ENCODE peak calls at places on chromosomes 6 and 20, in seven cellular contexts. One of them, this sample, is unnamed.

GRCh38 chr6:122753688-122754056 is 25.8 kb upstream of the FABP7 start:
- DNase-seq in renal cortical epithelial cell: no peak
- DNase-seq in HFF-Myc: no peak
- DNase-seq in globus pallidus: peak
- DNase-seq in pulmonary artery endothelial cell: no peak
- DNase-seq in endothelial cell of umbilical vein: no peak
- DNase-seq in GM23248: no peak
- DNase-seq in this sample: no peak

GRCh38 chr6:7156666-7157278 is 49.0 kb downstream of the RREB1 start:
- DNase-seq in renal cortical epithelial cell: no peak
- DNase-seq in HFF-Myc: peak
- DNase-seq in globus pallidus: no peak
- DNase-seq in pulmonary artery endothelial cell: no peak
- DNase-seq in endothelial cell of umbilical vein: no peak
- DNase-seq in GM23248: peak
- DNase-seq in this sample: peak

GRCh38 chr6:129750390-129750789 is 40.4 kb upstream of the ARHGAP18 start:
- DNase-seq in renal cortical epithelial cell: no peak
- DNase-seq in HFF-Myc: no peak
- DNase-seq in globus pallidus: no peak
- DNase-seq in pulmonary artery endothelial cell: no peak
- DNase-seq in endothelial cell of umbilical vein: peak
- DNase-seq in GM23248: no peak
- DNase-seq in this sample: no peak

GRCh38 chr6:1382883-1383728 is 6.3 kb upstream of the FOXF2 start:
- DNase-seq in renal cortical epithelial cell: no peak
- DNase-seq in HFF-Myc: no peak
- DNase-seq in globus pallidus: no peak
- DNase-seq in pulmonary artery endothelial cell: no peak
- DNase-seq in endothelial cell of umbilical vein: no peak
- DNase-seq in GM23248: peak
- DNase-seq in this sample: no peak

GRCh38 chr6:82072113-82072512 is 175.4 kb downstream of the IBTK start:
- DNase-seq in renal cortical epithelial cell: no peak
- DNase-seq in HFF-Myc: no peak
- DNase-seq in globus pallidus: no peak
- DNase-seq in pulmonary artery endothelial cell: no peak
- DNase-seq in endothelial cell of umbilical vein: no peak
- DNase-seq in GM23248: peak
- DNase-seq in this sample: no peak

GRCh38 chr6:73613806-73614536 is 39.8 kb downstream of the SLC17A5 start:
- DNase-seq in renal cortical epithelial cell: no peak
- DNase-seq in HFF-Myc: no peak
- DNase-seq in globus pallidus: no peak
- DNase-seq in pulmonary artery endothelial cell: no peak
- DNase-seq in endothelial cell of umbilical vein: no peak
- DNase-seq in GM23248: no peak
- DNase-seq in this sample: no peak

GRCh38 chr20:13554706-13555105 is 84.0 kb downstream of the TASP1 start:
- DNase-seq in renal cortical epithelial cell: peak
- DNase-seq in HFF-Myc: no peak
- DNase-seq in globus pallidus: no peak
- DNase-seq in pulmonary artery endothelial cell: no peak
- DNase-seq in endothelial cell of umbilical vein: no peak
- DNase-seq in GM23248: peak
- DNase-seq in this sample: no peak

GRCh38 chr20:20561172-20561571 is 151.3 kb downstream of the RALGAPA2 start:
- DNase-seq in renal cortical epithelial cell: no peak
- DNase-seq in HFF-Myc: no peak
- DNase-seq in globus pallidus: no peak
- DNase-seq in pulmonary artery endothelial cell: no peak
- DNase-seq in endothelial cell of umbilical vein: no peak
- DNase-seq in GM23248: no peak
- DNase-seq in this sample: no peak

This sample was measured in BJ.